ENCODE peak calls at places on chromosomes 16 and 17, in ten cellular contexts. C is GM03348, R is heart right ventricle, D is NCI-H748 treated with DMSO at 0.1 percent for 48 hours, E is GM04504, Q is left kidney, F is A549, M is iris pigment epithelial cell, W is fibroblast of lung, V is GM23248. B is an unnamed sample.

GRCh38 chr16:57479422-57480126 is 6.7 kb downstream of the DOK4 start:
- DNase-seq in E (no peak), V (peak), D (no peak), M (peak), C (peak), W (peak), Q (peak), F (no peak), R (peak), B (peak)

GRCh38 chr17:19311016-19311415 is 51.5 kb downstream of the B9D1 start:
- DNase-seq in C (no peak), R (no peak), V (no peak), Q (no peak), D (no peak), F (no peak), W (no peak), M (no peak), E (no peak), B (no peak)

GRCh38 chr16:57253410-57253927 is 8.4 kb downstream of the ARL2BP start:
- DNase-seq in W (no peak), M (peak), E (no peak), V (peak), Q (no peak), D (no peak), F (no peak), R (no peak), C (no peak), B (peak)

GRCh38 chr16:79997257-79997656 is 396.7 kb upstream of the MAF start:
- DNase-seq in D (no peak), Q (peak), M (peak), R (no peak), C (peak), W (peak), F (no peak), E (no peak), V (peak), B (no peak)

GRCh38 chr17:40532520-40533253 is 31.3 kb upstream of the TNS4 start:
- DNase-seq in F (no peak), D (no peak), R (no peak), E (no peak), W (peak), V (no peak), C (no peak), Q (no peak), M (no peak), B (peak)

GRCh38 chr16:25108054-25108453 is 3.5 kb upstream of the LCMT1 start:
- DNase-seq in F (no peak), Q (peak), R (no peak), E (no peak), D (no peak), M (no peak), W (no peak), V (no peak), C (no peak), B (no peak)

GRCh38 chr16:70685061-70685937 is 554 bp downstream of the MTSS2 start:
- DNase-seq in R (peak), E (no peak), Q (peak), F (no peak), W (no peak), V (peak), C (peak), D (no peak), M (no peak), B (peak)

GRCh38 chr16:54400261-54400660 is 113.7 kb upstream of the IRX3 start:
- DNase-seq in W (no peak), Q (no peak), V (no peak), D (no peak), F (no peak), C (no peak), M (no peak), E (no peak), R (no peak), B (no peak)

GRCh38 chr16:79768594-79768993 is 168.1 kb upstream of the MAF start:
- DNase-seq in C (peak), E (no peak), M (no peak), F (no peak), D (no peak), Q (no peak), V (peak), R (no peak), W (no peak), B (peak)

GRCh38 chr17:79540306-79540705 is 70.5 kb downstream of the RBFOX3 start:
- DNase-seq in C (no peak), V (no peak), E (no peak), D (no peak), M (no peak), R (no peak), Q (peak), F (no peak), W (no peak), B (no peak)

GRCh38 chr17:43363926-43364285 is 34.9 kb upstream of the ARL4D start:
- DNase-seq in V (no peak), C (no peak), Q (no peak), D (no peak), M (no peak), W (no peak), E (no peak), R (no peak), F (no peak), B (no peak)

GRCh38 chr16:64440421-64440831 is 681.4 kb downstream of the CDH11 start:
- DNase-seq in V (peak), M (peak), D (no peak), F (no peak), C (peak), R (no peak), E (peak), Q (peak), W (peak), B (peak)

GRCh38 chr16:29899516-29900101 is at the start of gene SEZ6L2:
- DNase-seq in F (peak), E (peak), C (peak), D (peak), Q (peak), M (peak), W (peak), V (peak), R (peak), B (peak)

GRCh38 chr17:68207651-68208253 is 40.1 kb upstream of the AMZ2 start:
- DNase-seq in V (no peak), E (no peak), Q (no peak), D (no peak), R (peak), F (no peak), M (no peak), W (no peak), C (no peak), B (no peak)

GRCh38 chr16:74275031-74275636 is 21.5 kb upstream of the PSMD7 start:
- DNase-seq in W (peak), F (peak), C (peak), M (peak), V (peak), E (no peak), Q (peak), D (peak), R (no peak), B (peak)

GRCh38 chr17:16430650-16431049 is 15.3 kb downstream of the TRPV2 start:
- DNase-seq in F (no peak), Q (no peak), R (no peak), C (no peak), D (no peak), M (no peak), E (no peak), V (no peak), W (no peak), B (no peak)

GRCh38 chr16:82043680-82044584 is 8.9 kb downstream of the HSD17B2 start:
- DNase-seq in E (peak), Q (peak), W (peak), R (no peak), V (peak), M (peak), F (no peak), C (peak), D (no peak), B (peak)

GRCh38 chr17:40399185-40399584 is 18.5 kb downstream of the TOP2A start:
- DNase-seq in F (peak), V (peak), Q (peak), C (peak), R (no peak), M (peak), D (no peak), W (peak), E (peak), B (peak)

GRCh38 chr16:1078579-1079021 is 6.1 kb downstream of the SSTR5 start:
- DNase-seq in V (peak), W (peak), E (no peak), Q (peak), R (no peak), M (peak), D (peak), F (peak), C (no peak), B (peak)

GRCh38 chr16:1093284-1094123 is 2.5 kb downstream of the C1QTNF8 start:
- DNase-seq in C (no peak), D (peak), F (no peak), E (no peak), M (no peak), Q (peak), R (no peak), W (no peak), V (no peak), B (no peak)

GRCh38 chr17:39104046-39104445 is 47.4 kb downstream of the PLXDC1 start:
- DNase-seq in V (peak), F (no peak), E (no peak), W (peak), M (peak), D (no peak), C (no peak), R (no peak), Q (no peak), B (no peak)

GRCh38 chr16:58451945-58452401 is 48.0 kb upstream of the NDRG4 start:
- DNase-seq in W (peak), D (no peak), V (peak), F (peak), Q (peak), C (peak), M (peak), R (no peak), E (peak), B (peak)

GRCh38 chr17:47719411-47720152 is 13.5 kb upstream of the TBX21 start:
- DNase-seq in W (peak), M (peak), D (no peak), E (peak), C (peak), Q (no peak), R (no peak), V (peak), F (no peak), B (peak)

GRCh38 chr16:68444058-68444657 is 4.2 kb downstream of the SMPD3 start:
- DNase-seq in D (no peak), Q (peak), W (peak), E (no peak), C (peak), M (peak), R (no peak), F (no peak), V (peak), B (peak)

GRCh38 chr17:19940722-19941464 is 36.7 kb downstream of the AKAP10 start:
- DNase-seq in F (no peak), V (peak), M (peak), E (peak), D (no peak), R (no peak), Q (no peak), C (no peak), W (peak), B (peak)

GRCh38 chr16:400061-400540 is 1.6 kb upstream of the DECR2 start:
- DNase-seq in C (no peak), Q (no peak), F (no peak), D (no peak), E (no peak), V (no peak), R (no peak), W (no peak), M (no peak), B (no peak)

GRCh38 chr16:49621240-49622083 is 234.4 kb downstream of the ZNF423 start:
- DNase-seq in M (no peak), R (no peak), F (no peak), W (no peak), C (no peak), Q (peak), E (no peak), V (no peak), D (no peak), B (no peak)

GRCh38 chr16:22161401-22161800 is 905 bp upstream of the SDR42E2 start:
- DNase-seq in W (no peak), V (no peak), C (no peak), Q (no peak), M (no peak), E (no peak), D (no peak), F (no peak), R (no peak), B (no peak)

GRCh38 chr17:58189436-58190146 is 2.9 kb upstream of the EPX start:
- DNase-seq in W (peak), C (peak), V (peak), D (no peak), M (peak), F (peak), E (peak), Q (no peak), R (peak), B (peak)

GRCh38 chr17:32988481-32989101 is 3.1 kb upstream of the SPACA3 start:
- DNase-seq in V (no peak), D (no peak), C (no peak), M (no peak), E (no peak), R (no peak), F (no peak), W (no peak), Q (no peak), B (no peak)

GRCh38 chr16:84292032-84292431 is 2.6 kb upstream of the WFDC1 start:
- DNase-seq in D (no peak), Q (no peak), C (no peak), W (no peak), V (peak), F (no peak), M (no peak), R (no peak), E (no peak), B (peak)